ENCODE peak calls at places on chromosomes 5 and 9, in seven cellular contexts. T is endodermal cell, E is cardiac muscle cell, X is lung, I is lower lobe of right lung, Z is endothelial cell of umbilical vein, N is aorta. L is an unnamed sample.

GRCh38 chr5:37552770-37553719 is 173.9 kb downstream of the WDR70 start:
- DNase-seq in X (no peak), E (peak; percentile 97), T (no peak), I (no peak), N (no peak), Z (peak; percentile 99), L (no peak)

GRCh38 chr9:75930193-75930592 is 39.7 kb downstream of the PCSK5 start:
- DNase-seq in E (no peak), T (no peak), Z (no peak), I (no peak), X (no peak), N (no peak), L (no peak)

GRCh38 chr9:108626743-108627142 is 229.0 kb downstream of the ACTL7B start:
- DNase-seq in N (no peak), E (no peak), I (no peak), T (no peak), X (no peak), Z (no peak), L (no peak)

GRCh38 chr5:9524941-9525340 is 20.9 kb downstream of the SEMA5A start:
- DNase-seq in I (no peak), X (no peak), E (no peak), T (no peak), N (no peak), Z (no peak), L (no peak)

GRCh38 chr5:110807174-110807573 is 68.4 kb downstream of the SLC25A46 start:
- DNase-seq in E (peak; percentile 51), N (no peak), Z (no peak), I (no peak), X (no peak), T (no peak), L (no peak)

GRCh38 chr9:127813739-127814226 is 11.1 kb downstream of the FPGS start:
- DNase-seq in N (no peak), Z (peak; percentile 68), I (no peak), X (no peak), T (no peak), E (no peak), L (no peak)

GRCh38 chr5:140391312-140391711 is 10.3 kb upstream of the ANKHD1 start:
- DNase-seq in N (no peak), I (no peak), T (no peak), E (peak; percentile 64), Z (no peak), X (no peak), L (no peak)

GRCh38 chr9:126031116-126031515 is 283.9 kb downstream of the PBX3 start:
- DNase-seq in N (peak; percentile 33), I (no peak), X (no peak), E (no peak), Z (no peak), T (no peak), L (no peak)

GRCh38 chr9:34276772-34277171 is 52.3 kb downstream of the KIF24 start:
- DNase-seq in T (no peak), E (no peak), X (no peak), Z (no peak), N (no peak), I (no peak), L (no peak)

GRCh38 chr5:98296426-98296825 is 477.0 kb upstream of the RGMB start:
- DNase-seq in T (no peak), N (no peak), Z (no peak), I (no peak), E (peak; percentile 45), X (no peak), L (no peak)

GRCh38 chr5:95883185-95884020 is 60.9 kb upstream of the GLRX start:
- DNase-seq in I (no peak), T (no peak), Z (no peak), E (no peak), X (no peak), N (no peak), L (no peak)

GRCh38 chr5:139849942-139850341 is 54.3 kb downstream of the PSD2 start:
- DNase-seq in I (no peak), N (no peak), Z (peak; percentile 21), X (no peak), T (no peak), E (no peak), L (no peak)

GRCh38 chr5:180848878-180849277 is 12.2 kb downstream of the ZFP62 start:
- DNase-seq in N (no peak), Z (no peak), I (no peak), E (no peak), X (no peak), T (no peak), L (no peak)

GRCh38 chr9:81499021-81499454 is 190.3 kb downstream of the TLE1 start:
- DNase-seq in N (peak; percentile 55), T (no peak), I (no peak), Z (no peak), E (peak; percentile 81), X (no peak), L (no peak)

GRCh38 chr5:128736567-128736966 is 198.5 kb upstream of the FBN2 start:
- DNase-seq in T (no peak), N (no peak), E (peak; percentile 83), I (no peak), Z (peak; percentile 8), X (no peak), L (no peak)

GRCh38 chr5:181170237-181170830 is 22.9 kb downstream of the OR2V2 start:
- DNase-seq in I (no peak), X (no peak), N (no peak), T (no peak), E (no peak), Z (no peak), L (no peak)

GRCh38 chr5:16455670-16456069 is 9.9 kb downstream of the ZNF622 start:
- DNase-seq in X (no peak), I (no peak), T (no peak), E (peak; percentile 6), Z (no peak), N (no peak), L (no peak)

GRCh38 chr9:35826071-35826701 is 2.3 kb downstream of the FAM221B start:
- DNase-seq in E (peak; percentile 80), N (no peak), Z (peak; percentile 85), I (no peak), X (no peak), T (peak; percentile 73), L (no peak)

GRCh38 chr5:57383093-57383861 is 99.3 kb downstream of the ACTBL2 start:
- DNase-seq in Z (peak; percentile 96), T (peak; percentile 63), I (no peak), E (peak; percentile 90), N (peak; percentile 59), X (no peak), L (no peak)

GRCh38 chr5:135244620-135245021 is 154.4 kb downstream of the MACROH2A1 start:
- DNase-seq in T (peak; percentile 25), Z (no peak), I (no peak), X (no peak), N (peak; percentile 20), E (no peak), L (no peak)

GRCh38 chr5:178331491-178331981 is 98.9 kb upstream of the PHYKPL start:
- DNase-seq in X (peak; percentile 49), T (no peak), Z (no peak), I (peak; percentile 71), E (peak; percentile 17), N (peak; percentile 54), L (no peak)

GRCh38 chr9:27181381-27181780 is 72.4 kb downstream of the TEK start:
- DNase-seq in N (no peak), E (peak; percentile 61), Z (peak; percentile 80), I (no peak), T (no peak), X (no peak), L (no peak)

GRCh38 chr9:68493953-68494541 is 46.6 kb downstream of the TMEM252 start:
- DNase-seq in N (no peak), X (no peak), Z (no peak), I (no peak), T (no peak), E (peak; percentile 13), L (no peak)

GRCh38 chr9:137313326-137313920 is 11.4 kb upstream of the NRARP start:
- DNase-seq in I (no peak), E (no peak), N (peak; percentile 31), T (peak; percentile 53), Z (no peak), X (no peak), L (no peak)
- H3K27ac ChIP-seq in I (no peak overlapping the region), E (no peak overlapping the region), N (no peak overlapping the region), T (no peak overlapping the region), Z (no peak overlapping the region), X (no peak overlapping the region), L (no peak overlapping the region)

DNA sequence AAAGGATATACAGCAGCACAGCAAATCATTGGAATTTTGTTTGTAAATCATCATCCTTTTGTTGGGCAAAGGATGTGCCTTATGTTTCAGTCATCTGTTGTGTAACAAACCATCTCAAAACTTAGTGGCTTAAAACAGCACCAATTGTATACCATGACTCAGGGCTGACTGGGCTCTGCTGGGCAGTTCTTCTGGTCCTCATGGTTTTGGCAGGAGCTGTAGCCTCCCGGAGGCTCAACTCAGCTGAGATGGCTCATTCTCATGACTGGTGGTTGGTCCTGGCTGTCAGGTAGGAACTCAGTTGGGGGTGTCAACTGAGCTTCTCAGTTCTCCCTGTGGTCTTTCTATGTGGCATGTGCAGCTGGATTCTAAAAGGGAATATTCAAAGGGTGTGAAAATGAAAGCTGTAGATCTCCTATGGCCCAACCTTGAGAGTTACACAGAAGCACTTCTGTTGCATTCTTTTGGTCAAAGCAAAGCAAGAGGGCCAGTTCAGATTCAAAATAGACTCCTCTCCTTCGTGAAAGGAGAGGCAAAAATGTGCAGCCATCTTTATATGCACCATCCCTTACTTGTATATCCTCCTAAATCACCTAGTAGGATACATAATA is 39.1 kb upstream of the CPEB4 start:
- DNase-seq in N (no peak), Z (no peak), T (no peak), X (no peak), E (no peak), I (no peak), L (no peak)
- H3K27ac ChIP-seq in N (no peak overlapping the region), Z (no peak overlapping the region), T (no peak overlapping the region), X (no peak overlapping the region), E (no peak overlapping the region), I (no peak overlapping the region), L (no peak overlapping the region)

GRCh38 chr9:129221979-129222635 is 44.0 kb upstream of the IER5L start:
- DNase-seq in X (no peak), I (no peak), N (no peak), E (no peak), T (peak; percentile 75), Z (no peak), L (no peak)
- H3K27ac ChIP-seq in X (no peak overlapping the region), I (no peak overlapping the region), N (no peak overlapping the region), E (peak overlapping the region; percentile 30), T (no peak overlapping the region), Z (no peak overlapping the region), L (no peak overlapping the region)

DNA sequence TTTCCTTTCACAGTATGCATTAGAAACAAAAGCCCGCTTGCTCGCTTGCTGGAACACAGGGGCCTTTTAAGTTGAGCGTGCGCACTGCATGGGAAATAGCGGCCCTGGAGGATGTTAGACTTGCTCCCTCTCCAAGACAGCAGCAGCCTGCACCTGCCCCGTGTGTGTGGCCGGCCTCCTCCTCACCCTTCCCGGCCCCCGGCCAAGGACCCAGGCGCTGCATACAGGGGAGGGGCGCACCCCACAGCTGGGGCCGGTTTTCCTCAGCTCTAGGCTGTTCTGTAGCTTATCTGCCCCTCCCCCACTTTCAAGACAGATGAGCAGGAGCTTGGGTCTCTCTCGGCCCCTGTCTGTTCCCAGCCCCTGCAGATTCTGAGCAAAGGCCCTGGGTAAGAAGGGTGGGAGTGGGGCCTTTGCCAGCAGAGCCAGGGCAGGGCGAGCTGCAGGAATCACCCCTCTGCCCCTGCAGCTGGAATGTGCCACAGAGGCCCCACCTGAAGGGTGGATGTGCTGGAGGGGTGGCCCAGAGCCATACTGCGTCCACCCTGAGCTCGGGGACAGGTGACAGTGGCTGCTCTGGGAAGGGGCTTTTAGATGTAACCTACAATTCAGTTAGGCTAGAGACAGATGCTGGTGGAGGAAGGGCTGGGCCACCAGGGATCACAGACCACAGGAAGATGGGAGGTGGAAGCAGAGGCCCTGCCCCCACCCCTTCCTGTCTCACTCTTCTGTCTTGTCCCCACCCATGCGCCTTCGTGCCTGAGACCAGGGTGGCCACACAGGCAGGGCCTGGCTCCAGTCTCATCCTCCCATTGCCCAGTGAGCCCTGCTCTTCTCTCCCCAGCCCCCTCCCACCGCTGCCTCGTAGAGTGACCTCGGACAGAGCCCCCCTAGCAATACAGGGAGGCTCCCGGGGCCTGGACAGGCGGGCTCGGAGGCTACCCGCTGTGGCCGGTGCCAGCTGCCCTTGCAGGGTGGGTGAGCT is 132.4 kb downstream of the DAB2IP start:
- DNase-seq in N (peak; percentile 45), E (no peak), Z (no peak), X (no peak), T (peak; percentile 65), I (peak; percentile 36), L (no peak)
- H3K27ac ChIP-seq in N (no peak overlapping the region), E (peak overlapping the region; percentile 60), Z (no peak overlapping the region), X (no peak overlapping the region), T (peak overlapping the region; percentile 82), I (no peak overlapping the region), L (no peak overlapping the region)